ENCODE peak calls at places on chromosome 12, in six cellular contexts. R, T, J, A, Z and P are unnamed samples.

GRCh38 chr12:3805058-3805457 is 52.1 kb upstream of the CRACR2A start:
- DNase-seq in J (no peak), T (no peak), R (no peak), A (no peak), Z (no peak), P (no peak)

GRCh38 chr12:31007636-31008175 is 66.0 kb upstream of the DDX11 start:
- DNase-seq in Z (no peak), J (no peak), T (no peak), A (no peak), R (no peak), P (no peak)

GRCh38 chr12:39623919-39624318 is 4.3 kb upstream of the ABCD2 start:
- DNase-seq in Z (no peak), A (no peak), R (no peak), T (no peak), J (no peak), P (no peak)

GRCh38 chr12:64670039-64670438 is 59.7 kb downstream of the RASSF3 start:
- DNase-seq in T (no peak), A (no peak), J (no peak), R (no peak), Z (no peak), P (no peak)

GRCh38 chr12:94074216-94074969 is 74.0 kb upstream of the PLXNC1 start:
- DNase-seq in R (no peak), A (no peak), T (peak; percentile 70), Z (no peak), J (no peak), P (peak; percentile 24)

GRCh38 chr12:64187794-64188193 is 34.3 kb downstream of the KICS2 start:
- DNase-seq in J (no peak), R (no peak), A (no peak), T (no peak), Z (no peak), P (no peak)

GRCh38 chr12:128961308-128961923 is 108.1 kb downstream of the GLT1D1 start:
- DNase-seq in J (no peak), R (no peak), T (no peak), A (no peak), Z (no peak), P (no peak)

GRCh38 chr12:34400423-34400881 is 378.2 kb downstream of the ALG10 start:
- DNase-seq in Z (no peak), T (peak; percentile 1), R (peak; percentile 2), A (peak; percentile 15), J (no peak), P (no peak)

GRCh38 chr12:26319511-26319910 is 124.1 kb downstream of the SSPN start:
- DNase-seq in R (peak; percentile 73), T (peak; percentile 55), J (no peak), Z (peak; percentile 46), A (no peak), P (peak; percentile 83)

GRCh38 chr12:97595936-97596335 is 133.3 kb downstream of the RMST start:
- DNase-seq in J (no peak), T (no peak), R (no peak), A (no peak), Z (peak; percentile 56), P (no peak)

GRCh38 chr12:93072340-93072739 is 143.2 kb upstream of the EEA1 start:
- DNase-seq in Z (no peak), A (no peak), R (no peak), T (no peak), J (no peak), P (no peak)

GRCh38 chr12:29241821-29242591 is 92.9 kb downstream of the FAR2 start:
- DNase-seq in Z (peak; percentile 50), R (no peak), J (no peak), A (peak; percentile 45), T (peak; percentile 19), P (peak; percentile 90)

GRCh38 chr12:66724616-66725015 is 45.7 kb upstream of the GRIP1 start:
- DNase-seq in A (no peak), J (no peak), T (no peak), R (no peak), Z (no peak), P (no peak)

GRCh38 chr12:27261866-27262265 is 17.8 kb downstream of the STK38L start:
- DNase-seq in T (no peak), J (no peak), A (no peak), R (no peak), Z (no peak), P (no peak)

GRCh38 chr12:89353188-89353822 is 1.0 kb upstream of the DUSP6 start:
- DNase-seq in A (peak; percentile 73), R (peak; percentile 57), J (no peak), Z (peak; percentile 59), T (peak; percentile 78), P (peak; percentile 68)

GRCh38 chr12:30622509-30622908 is 73.2 kb downstream of the IPO8 start:
- DNase-seq in Z (peak; percentile 16), J (no peak), A (no peak), T (no peak), R (no peak), P (peak; percentile 55)

GRCh38 chr12:65634061-65634460 is 190.2 kb upstream of the HMGA2 start:
- DNase-seq in Z (peak; percentile 56), J (no peak), A (no peak), T (no peak), R (no peak), P (no peak)

GRCh38 chr12:58976146-58976545 is 55.8 kb upstream of the LRIG3 start:
- DNase-seq in A (no peak), Z (no peak), J (no peak), T (no peak), R (no peak), P (no peak)

GRCh38 chr12:53047221-53048032 is 2.4 kb upstream of the TNS2 start:
- DNase-seq in A (peak; percentile 83), Z (peak; percentile 76), T (peak; percentile 86), J (peak; percentile 62), R (peak; percentile 90), P (peak; percentile 77)

GRCh38 chr12:65594373-65594772 is 229.9 kb upstream of the HMGA2 start:
- DNase-seq in Z (no peak), J (no peak), A (no peak), R (no peak), T (no peak), P (no peak)

GRCh38 chr12:76106631-76107030 is 22.1 kb upstream of the NAP1L1 start:
- DNase-seq in J (no peak), R (no peak), A (no peak), Z (no peak), T (no peak), P (no peak)

GRCh38 chr12:55681142-55682077 is 26.3 kb downstream of the ITGA7 start:
- DNase-seq in A (peak; percentile 71), T (peak; percentile 64), R (no peak), Z (peak; percentile 27), J (no peak), P (peak; percentile 79)

GRCh38 chr12:93050026-93050747 is 121.1 kb upstream of the EEA1 start:
- DNase-seq in T (no peak), J (no peak), Z (peak; percentile 14), R (no peak), A (no peak), P (peak; percentile 45)

GRCh38 chr12:79360269-79360668 is 330.5 kb downstream of the PAWR start:
- DNase-seq in A (no peak), R (no peak), T (no peak), J (no peak), Z (no peak), P (no peak)

GRCh38 chr12:86367137-86367536 is 110.9 kb upstream of the MGAT4C start:
- DNase-seq in R (no peak), Z (no peak), J (no peak), T (no peak), A (no peak), P (no peak)

GRCh38 chr12:88505696-88506095 is 74.6 kb downstream of the KITLG start:
- DNase-seq in Z (no peak), T (no peak), J (no peak), A (no peak), R (no peak), P (no peak)

GRCh38 chr12:120115066-120115465 is 1.5 kb downstream of the RAB35 start:
- DNase-seq in T (no peak), Z (no peak), J (no peak), R (no peak), A (no peak), P (no peak)

GRCh38 chr12:16043480-16043879 is 132.3 kb downstream of the DERA start:
- DNase-seq in R (no peak), Z (no peak), J (no peak), T (no peak), A (no peak), P (no peak)

GRCh38 chr12:113187588-113187987 is 2.1 kb downstream of the RITA1 start:
- DNase-seq in J (no peak), A (no peak), R (no peak), T (no peak), Z (no peak), P (no peak)

GRCh38 chr12:55830601-55831406 is 1.4 kb upstream of the DNAJC14 start:
- DNase-seq in Z (peak; percentile 42), R (peak; percentile 88), A (peak; percentile 67), J (peak; percentile 55), T (peak; percentile 77), P (peak; percentile 73)

GRCh38 chr12:121970901-121971300 is 50.8 kb upstream of the BCL7A start:
- DNase-seq in Z (no peak), A (no peak), R (no peak), T (peak; percentile 46), J (no peak), P (no peak)

GRCh38 chr12:57151741-57152407 is 4.5 kb upstream of the LRP1-AS start:
- DNase-seq in R (peak; percentile 85), A (no peak), J (no peak), T (peak; percentile 55), Z (peak; percentile 88), P (peak; percentile 92)
- TF ChIP-seq CTCF in R (no peak), A (no peak), J (no peak), T (no peak), Z (no peak), P (no peak)

DNA sequence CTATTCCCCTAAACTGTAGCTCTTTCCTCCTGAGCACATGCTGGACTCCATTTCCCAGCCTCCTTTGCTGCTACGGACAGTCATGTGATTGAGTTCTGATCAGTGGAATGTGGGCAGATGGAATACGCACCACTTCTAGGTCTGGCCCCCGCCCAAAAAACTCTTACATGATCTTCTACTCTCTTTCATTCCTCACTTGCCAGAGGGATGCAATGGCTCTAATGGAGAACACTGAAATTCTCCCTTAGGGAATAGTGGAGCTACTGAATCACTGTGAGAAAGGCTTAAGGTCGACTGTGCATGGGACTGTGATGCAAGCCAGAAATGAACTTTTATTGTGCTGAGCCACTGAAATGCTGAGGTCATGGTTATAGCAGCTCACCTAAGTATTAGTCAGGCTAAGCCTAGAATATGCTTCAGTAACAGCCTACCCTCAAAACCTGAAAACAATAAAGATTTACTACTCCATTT is 13.0 kb upstream of the TMED2 start:
- DNase-seq in A (peak; percentile 27), R (no peak), T (peak; percentile 33), Z (peak; percentile 24), J (no peak), P (peak; percentile 80)
- TF ChIP-seq CTCF in A (no peak), R (no peak), T (no peak), Z (no peak), J (no peak), P (no peak)

GRCh38 chr12:12008931-12009611 is 61.7 kb upstream of the BCL2L14 start:
- DNase-seq in Z (peak; percentile 55), R (no peak), T (no peak), A (no peak), J (peak; percentile 15), P (peak; percentile 21)
- TF ChIP-seq CTCF in Z (no peak), R (no peak), T (no peak), A (no peak), J (peak; percentile 10), P (no peak)

DNA sequence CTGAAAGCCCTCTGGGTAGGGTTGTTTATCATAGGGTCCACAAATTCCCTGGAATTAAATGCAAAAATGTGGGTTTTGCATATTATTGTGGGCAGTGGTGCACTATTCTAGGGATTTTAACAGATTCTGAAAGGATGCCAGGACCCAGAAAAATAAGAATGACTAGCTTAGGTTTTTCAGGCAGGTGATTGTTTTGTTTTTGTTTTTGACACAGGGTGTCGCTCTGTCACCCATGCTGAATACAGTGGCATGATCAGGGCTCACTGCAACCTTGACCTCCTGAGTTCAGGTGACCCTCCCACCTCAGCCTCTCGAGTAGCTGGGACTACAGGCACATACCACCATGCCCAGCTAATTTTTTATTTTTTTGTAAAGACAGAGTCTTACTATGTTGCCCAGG is 19.2 kb downstream of the GALNT6 start:
- DNase-seq in T (no peak), Z (no peak), J (no peak), R (no peak), A (no peak), P (no peak)
- TF ChIP-seq CTCF in T (no peak), Z (no peak), J (no peak), R (no peak), A (no peak), P (no peak)